ENCODE peak calls at places on chromosomes 16 and 17, in ten cellular contexts. K, B, S, I, L, G, E, W, C and J are unnamed samples.

GRCh38 chr16:85370881-85371651 is 242.1 kb upstream of the GSE1 start:
- DNase-seq in K (no peak), B (peak; percentile 46), S (no peak), I (no peak), L (no peak), G (peak; percentile 35), E (no peak), W (no peak), C (peak; percentile 39), J (peak; percentile 68)

GRCh38 chr16:88591577-88592021 is 21.4 kb downstream of the ZC3H18 start:
- DNase-seq in K (no peak), B (peak; percentile 40), S (no peak), I (no peak), L (peak; percentile 71), G (no peak), E (peak; percentile 31), W (no peak), C (no peak), J (peak; percentile 72)

GRCh38 chr16:89366561-89367537 is 123.5 kb downstream of the ANKRD11 start:
- DNase-seq in K (no peak), B (no peak), S (no peak), I (no peak), L (no peak), G (no peak), E (no peak), W (no peak), C (no peak), J (no peak)

GRCh38 chr17:3984719-3985444 is 20.6 kb upstream of the ATP2A3 start:
- DNase-seq in K (peak; percentile 16), B (no peak), S (no peak), I (no peak), L (no peak), G (no peak), E (no peak), W (no peak), C (no peak), J (no peak)

GRCh38 chr17:3026856-3027751 is 36.3 kb downstream of the OR1D5 start:
- DNase-seq in K (no peak), B (no peak), S (no peak), I (no peak), L (no peak), G (no peak), E (no peak), W (no peak), C (no peak), J (no peak)

GRCh38 chr17:71335212-71335611 is 785.6 kb upstream of the SOX9 start:
- DNase-seq in K (peak; percentile 43), B (no peak), S (no peak), I (no peak), L (no peak), G (no peak), E (no peak), W (no peak), C (no peak), J (no peak)

GRCh38 chr17:63974594-63975192 is 2.0 kb upstream of the SCN4A start:
- DNase-seq in K (peak; percentile 95), B (no peak), S (no peak), I (no peak), L (no peak), G (no peak), E (no peak), W (peak; percentile 52), C (no peak), J (no peak)

GRCh38 chr17:14499976-14500375 is 199.1 kb downstream of the HS3ST3B1 start:
- DNase-seq in K (no peak), B (no peak), S (no peak), I (no peak), L (no peak), G (no peak), E (no peak), W (no peak), C (no peak), J (no peak)

GRCh38 chr17:2954898-2955445 is 108.4 kb downstream of the OR1D5 start:
- DNase-seq in K (peak; percentile 94), B (no peak), S (no peak), I (no peak), L (peak; percentile 1), G (no peak), E (no peak), W (peak; percentile 91), C (no peak), J (no peak)

GRCh38 chr17:21295036-21295952 is 10.8 kb downstream of the MAP2K3 start:
- DNase-seq in K (no peak), B (no peak), S (no peak), I (no peak), L (no peak), G (no peak), E (peak; percentile 80), W (peak; percentile 55), C (no peak), J (no peak)

GRCh38 chr17:55274371-55275255 is 9.9 kb downstream of the HLF start:
- DNase-seq in K (no peak), B (no peak), S (no peak), I (no peak), L (no peak), G (no peak), E (no peak), W (no peak), C (no peak), J (no peak)

GRCh38 chr17:40560592-40561293 is 4.5 kb downstream of the CCR7 start:
- DNase-seq in K (no peak), B (no peak), S (no peak), I (no peak), L (peak; percentile 50), G (no peak), E (no peak), W (peak; percentile 89), C (no peak), J (no peak)

GRCh38 chr17:19614900-19615299 is 33.7 kb upstream of the ALDH3A2 start:
- DNase-seq in K (no peak), B (no peak), S (no peak), I (peak; percentile 41), L (no peak), G (no peak), E (no peak), W (no peak), C (no peak), J (no peak)
- TF ChIP-seq CTCF in K (peak; percentile 33), B (no peak), S (no peak), I (peak; percentile 55), L (no peak), G (no peak), E (peak; percentile 17), W (no peak), C (no peak), J (no peak)

DNA sequence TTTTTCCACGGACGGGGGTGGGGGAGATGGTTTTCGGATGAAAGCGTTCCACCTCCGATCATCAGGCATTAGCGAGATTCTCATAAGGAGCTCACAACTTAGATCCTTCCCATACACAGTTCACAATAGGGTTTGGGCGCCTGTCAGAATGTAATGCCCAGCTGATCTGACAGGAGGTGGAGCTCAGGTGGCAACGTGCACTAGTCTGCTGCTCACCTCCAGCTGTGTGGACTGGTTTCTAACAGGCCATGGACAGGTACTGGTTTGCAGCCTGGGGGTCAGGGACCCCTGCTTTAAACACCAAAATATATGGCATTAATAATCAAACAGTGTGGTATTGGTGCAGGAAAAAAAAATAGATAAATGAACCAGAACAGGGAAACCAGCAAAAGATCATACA is 157.5 kb upstream of the NLRP1 start:
- DNase-seq in K (no peak), B (no peak), S (no peak), I (no peak), L (no peak), G (no peak), E (no peak), W (no peak), C (no peak), J (peak; percentile 40)
- TF ChIP-seq CTCF in K (no peak), B (no peak), S (no peak), I (no peak), L (no peak), G (no peak), E (no peak), W (no peak), C (no peak), J (no peak)

DNA sequence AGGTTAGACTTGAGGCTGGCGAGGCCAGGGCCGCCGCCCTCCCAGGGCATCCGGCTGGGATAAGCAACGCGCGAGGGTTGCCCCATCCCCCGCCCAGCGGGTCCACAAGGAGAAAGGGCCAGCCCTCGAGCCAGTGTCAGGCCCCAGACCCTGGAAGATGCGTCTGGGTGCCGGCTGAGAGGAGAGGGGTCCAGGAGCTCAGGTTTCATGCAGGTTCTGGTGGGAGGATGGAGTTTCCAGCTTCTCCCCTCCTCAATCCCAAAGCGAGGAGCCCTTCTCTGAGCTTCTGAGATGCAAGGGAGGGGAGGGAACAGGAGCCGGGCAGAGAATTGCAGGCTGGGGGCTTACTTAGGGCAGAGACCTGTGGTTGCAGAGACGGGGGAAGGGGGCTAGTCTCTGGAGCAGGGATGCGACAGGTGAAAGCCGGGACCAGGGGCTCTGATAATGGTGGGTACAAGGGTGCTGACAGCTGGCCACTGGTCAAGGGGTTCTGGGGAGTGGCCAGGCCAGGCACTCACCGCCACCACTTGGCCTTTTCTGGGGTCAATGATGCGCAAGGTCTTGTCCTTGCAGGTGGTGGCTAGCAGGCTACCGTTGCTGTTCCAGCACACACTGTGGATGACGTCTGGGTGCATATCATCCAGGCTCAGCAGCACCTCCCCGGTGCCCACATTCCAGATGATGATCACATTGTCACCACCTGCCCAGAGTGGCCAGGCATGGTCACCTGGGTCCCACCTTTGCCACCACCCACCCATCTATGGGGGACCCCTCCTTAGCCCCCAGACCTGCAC is 4.2 kb downstream of the CORO6 start:
- DNase-seq in K (no peak), B (no peak), S (no peak), I (peak; percentile 72), L (no peak), G (no peak), E (no peak), W (no peak), C (no peak), J (no peak)
- TF ChIP-seq CTCF in K (peak; percentile 7), B (peak; percentile 1), S (no peak), I (no peak), L (no peak), G (no peak), E (no peak), W (no peak), C (no peak), J (no peak)

GRCh38 chr17:1146551-1147265 is 33.1 kb downstream of the ABR start:
- DNase-seq in K (no peak), B (no peak), S (no peak), I (no peak), L (no peak), G (no peak), E (no peak), W (no peak), C (no peak), J (no peak)

GRCh38 chr17:1145311-1145986 is 34.3 kb downstream of the ABR start:
- DNase-seq in K (no peak), B (no peak), S (no peak), I (no peak), L (no peak), G (no peak), E (no peak), W (no peak), C (no peak), J (no peak)

GRCh38 chr17:1144139-1144538 is 35.6 kb downstream of the ABR start:
- DNase-seq in K (no peak), B (no peak), S (no peak), I (no peak), L (no peak), G (no peak), E (no peak), W (no peak), C (no peak), J (no peak)

GRCh38 chr17:1143573-1143972 is 36.2 kb downstream of the ABR start:
- DNase-seq in K (no peak), B (no peak), S (no peak), I (peak; percentile 65), L (no peak), G (no peak), E (no peak), W (peak; percentile 26), C (peak; percentile 74), J (no peak)

GRCh38 chr17:1142503-1143095 is 37.2 kb downstream of the ABR start:
- DNase-seq in K (no peak), B (no peak), S (no peak), I (no peak), L (no peak), G (no peak), E (no peak), W (no peak), C (no peak), J (no peak)
- TF ChIP-seq CTCF in K (no peak), B (no peak), S (no peak), I (no peak), L (no peak), G (no peak), E (no peak), W (no peak), C (no peak), J (no peak)